ENCODE peak calls at places on chromosomes 16 and 17, in eight cellular contexts. O is endothelial cell, Z is neural progenitor cell, A is GM12865, G is mucosa of descending colon, J is cardiac muscle cell, M is fibroblast of pulmonary artery, Q is activated T-cell treated with anti-CD3 and anti-CD28 coated beads for 1 hour. H is an unnamed sample.

GRCh38 chr16:15440852-15441251 is 6.5 kb downstream of the BMERB1 start:
- DNase-seq in O (no peak), Z (no peak), A (no peak), G (no peak), J (no peak), M (peak; percentile 39), Q (no peak), H (peak; percentile 56)

GRCh38 chr16:24834459-24835335 is 11.1 kb upstream of the SLC5A11 start:
- DNase-seq in O (peak; percentile 27), Z (peak; percentile 60), A (peak; percentile 8), G (peak; percentile 86), J (peak; percentile 54), M (peak; percentile 59), Q (no peak), H (peak; percentile 36)

GRCh38 chr17:75808549-75808904 is 23.9 kb downstream of the UNK start:
- DNase-seq in O (no peak), Z (no peak), A (no peak), G (no peak), J (no peak), M (no peak), Q (no peak), H (no peak)

GRCh38 chr16:54359086-54359485 is 72.5 kb upstream of the IRX3 start:
- DNase-seq in O (no peak), Z (peak; percentile 28), A (no peak), G (no peak), J (no peak), M (no peak), Q (no peak), H (peak; percentile 78)

GRCh38 chr16:55437627-55438026 is 41.4 kb upstream of the MMP2 start:
- DNase-seq in O (no peak), Z (no peak), A (no peak), G (no peak), J (no peak), M (peak; percentile 32), Q (no peak), H (peak; percentile 55)

GRCh38 chr17:48620497-48621139 is 5.5 kb upstream of the HOXB8 start:
- DNase-seq in O (no peak), Z (no peak), A (no peak), G (no peak), J (no peak), M (no peak), Q (no peak), H (no peak)

GRCh38 chr17:21375162-21375560 is 996 bp upstream of the KCNJ12 start:
- DNase-seq in O (no peak), Z (no peak), A (no peak), G (no peak), J (no peak), M (no peak), Q (no peak), H (no peak)

GRCh38 chr17:42578282-42578869 is 847 bp upstream of the PSMC3IP start:
- DNase-seq in O (peak; percentile 81), Z (peak; percentile 92), A (peak; percentile 97), G (peak; percentile 92), J (peak; percentile 82), M (peak; percentile 78), Q (peak; percentile 60), H (peak; percentile 72)

GRCh38 chr17:68459030-68459376 is 1.7 kb upstream of the WIPI1 start:
- DNase-seq in O (no peak), Z (no peak), A (peak; percentile 87), G (no peak), J (no peak), M (no peak), Q (no peak), H (no peak)

GRCh38 chr16:75218256-75219076 is at the start of gene CTRB1:
- DNase-seq in O (no peak), Z (no peak), A (peak; percentile 83), G (no peak), J (no peak), M (no peak), Q (no peak), H (no peak)

GRCh38 chr17:68314916-68315535 is 23.7 kb downstream of the ARSG start:
- DNase-seq in O (no peak), Z (no peak), A (no peak), G (peak; percentile 49), J (no peak), M (peak; percentile 24), Q (no peak), H (no peak)

GRCh38 chr17:82407255-82407654 is 10.9 kb upstream of the HEXD start:
- DNase-seq in O (no peak), Z (no peak), A (no peak), G (no peak), J (no peak), M (no peak), Q (no peak), H (no peak)

GRCh38 chr17:63452091-63452978 is 6.2 kb upstream of the CYB561 start:
- DNase-seq in O (no peak), Z (no peak), A (no peak), G (no peak), J (no peak), M (no peak), Q (no peak), H (no peak)

GRCh38 chr17:62704381-62704971 is 77.0 kb downstream of the MRC2 start:
- DNase-seq in O (peak; percentile 48), Z (no peak), A (no peak), G (peak; percentile 49), J (peak; percentile 44), M (peak; percentile 39), Q (no peak), H (no peak)

GRCh38 chr17:46191332-46192210 is 1.7 kb downstream of the KANSL1 start:
- DNase-seq in O (peak; percentile 58), Z (peak; percentile 74), A (peak; percentile 51), G (peak; percentile 65), J (peak; percentile 71), M (peak; percentile 41), Q (no peak), H (peak; percentile 70)

GRCh38 chr17:68035131-68035522 is 408 bp upstream of the KPNA2 start:
- DNase-seq in O (peak; percentile 88), Z (peak; percentile 98), A (no peak), G (peak; percentile 95), J (peak; percentile 97), M (no peak), Q (peak; percentile 81), H (no peak)

GRCh38 chr17:79988163-79988971 is 47.3 kb downstream of the TBC1D16 start:
- DNase-seq in O (no peak), Z (no peak), A (no peak), G (peak; percentile 64), J (no peak), M (peak; percentile 76), Q (no peak), H (peak; percentile 91)

GRCh38 chr17:31527606-31528005 is 136.1 kb downstream of the RAB11FIP4 start:
- DNase-seq in O (no peak), Z (no peak), A (no peak), G (no peak), J (no peak), M (peak; percentile 61), Q (no peak), H (no peak)

GRCh38 chr16:10929853-10930754 is 12.2 kb downstream of the DEXI start:
- DNase-seq in O (no peak), Z (no peak), A (no peak), G (no peak), J (no peak), M (no peak), Q (no peak), H (no peak)

GRCh38 chr16:49022351-49022963 is 259.2 kb downstream of the CBLN1 start:
- DNase-seq in O (no peak), Z (no peak), A (no peak), G (no peak), J (no peak), M (no peak), Q (no peak), H (no peak)

GRCh38 chr17:50079334-50080095 is 15.6 kb upstream of the PDK2 start:
- DNase-seq in O (peak; percentile 50), Z (peak; percentile 45), A (peak; percentile 68), G (peak; percentile 89), J (no peak), M (peak; percentile 46), Q (no peak), H (no peak)

GRCh38 chr16:57994361-57994760 is 6.1 kb downstream of the ZNF319 start:
- DNase-seq in O (no peak), Z (no peak), A (no peak), G (no peak), J (no peak), M (no peak), Q (no peak), H (no peak)

GRCh38 chr17:40561871-40562611 is 3.2 kb downstream of the CCR7 start:
- DNase-seq in O (no peak), Z (no peak), A (peak; percentile 92), G (no peak), J (no peak), M (no peak), Q (no peak), H (no peak)

GRCh38 chr17:8894673-8895578 is 27.5 kb upstream of the PIK3R6 start:
- DNase-seq in O (peak; percentile 61), Z (peak; percentile 75), A (peak; percentile 90), G (peak; percentile 73), J (peak; percentile 73), M (peak; percentile 79), Q (no peak), H (peak; percentile 68)

GRCh38 chr17:35313875-35314409 is 59.5 kb downstream of the SLFN11 start:
- DNase-seq in O (peak; percentile 6), Z (no peak), A (no peak), G (peak; percentile 3), J (no peak), M (no peak), Q (peak; percentile 12), H (no peak)

GRCh38 chr17:10156579-10157488 is 41.6 kb downstream of the GAS7 start:
- DNase-seq in O (no peak), Z (no peak), A (peak; percentile 91), G (peak; percentile 53), J (no peak), M (no peak), Q (no peak), H (no peak)

GRCh38 chr17:63989622-63990345 is 8.4 kb upstream of the PRR29 start:
- DNase-seq in O (no peak), Z (peak; percentile 1), A (no peak), G (no peak), J (no peak), M (no peak), Q (no peak), H (no peak)

GRCh38 chr17:1315891-1316403 is 36.5 kb downstream of the TRARG1 start:
- DNase-seq in O (no peak), Z (no peak), A (no peak), G (no peak), J (no peak), M (no peak), Q (no peak), H (no peak)